ENCODE peak calls at places on chromosomes 7 and 10, in seven cellular contexts. G is kidney epithelial cell, Q is right lobe of liver, O is psoas muscle, K is AG04450, C is IMR-90, Z is colonic mucosa. B is an unnamed sample.

GRCh38 chr10:80664071-80664680 is 126.5 kb downstream of the SH2D4B start:
- DNase-seq in Z (peak; percentile 88), C (peak; percentile 33), K (no peak), O (peak; percentile 61), Q (peak; percentile 80), G (peak; percentile 16), B (peak; percentile 51)

GRCh38 chr7:144862612-144863319 is 26.9 kb upstream of the TPK1 start:
- DNase-seq in K (no peak), C (no peak), Z (no peak), O (no peak), Q (no peak), G (no peak), B (no peak)

GRCh38 chr10:31509989-31510388 is 191.0 kb downstream of the ZEB1 start:
- DNase-seq in O (no peak), C (no peak), Z (no peak), G (no peak), K (no peak), Q (no peak), B (no peak)

GRCh38 chr7:84113906-84114875 is 80.4 kb downstream of the SEMA3A start:
- DNase-seq in G (no peak), O (no peak), Z (no peak), Q (no peak), K (no peak), C (no peak), B (no peak)

GRCh38 chr7:38283809-38284208 is 10.4 kb upstream of the TARP start:
- DNase-seq in G (no peak), Z (no peak), K (no peak), O (no peak), Q (no peak), C (no peak), B (no peak)

GRCh38 chr10:119120413-119120867 is 16.5 kb downstream of the DENND10 start:
- DNase-seq in C (peak; percentile 83), O (no peak), Q (no peak), Z (no peak), G (no peak), K (peak; percentile 49), B (peak; percentile 97)

GRCh38 chr7:16891338-16891737 is 9.6 kb upstream of the AGR3 start:
- DNase-seq in O (no peak), Q (no peak), G (no peak), Z (peak; percentile 58), K (peak; percentile 30), C (peak; percentile 72), B (peak; percentile 65)

GRCh38 chr10:124019886-124020797 is 73.3 kb downstream of the CHST15 start:
- DNase-seq in G (no peak), Q (no peak), K (no peak), Z (no peak), O (no peak), C (no peak), B (no peak)

GRCh38 chr10:133379152-133379800 is at the start of gene PAOX:
- DNase-seq in G (no peak), Z (peak; percentile 72), K (no peak), O (peak; percentile 75), C (peak; percentile 46), Q (peak; percentile 85), B (peak; percentile 66)

GRCh38 chr7:84532196-84532595 is 337.6 kb upstream of the SEMA3A start:
- DNase-seq in G (no peak), Q (no peak), K (no peak), C (no peak), Z (no peak), O (no peak), B (peak; percentile 25)

GRCh38 chr10:96834121-96834520 is 2.0 kb downstream of the LCOR start:
- DNase-seq in K (no peak), Z (no peak), C (peak; percentile 28), Q (no peak), G (no peak), O (no peak), B (no peak)

GRCh38 chr10:108560488-108560887 is 1362.8 kb downstream of the XPNPEP1 start:
- DNase-seq in O (no peak), K (no peak), G (no peak), Z (no peak), C (no peak), Q (no peak), B (no peak)

GRCh38 chr10:70381491-70382421 is 669 bp downstream of the LRRC20 start:
- DNase-seq in Z (peak; percentile 52), O (peak; percentile 74), K (no peak), Q (peak; percentile 41), G (no peak), C (peak; percentile 13), B (no peak)

GRCh38 chr7:114217026-114217425 is 197.6 kb upstream of the FOXP2 start:
- DNase-seq in G (no peak), Q (no peak), O (no peak), K (no peak), Z (no peak), C (no peak), B (no peak)

GRCh38 chr10:105279101-105279500 is 638.0 kb downstream of the SORCS3 start:
- DNase-seq in O (no peak), K (no peak), G (no peak), C (no peak), Z (no peak), Q (no peak), B (no peak)

GRCh38 chr7:128236924-128237586 is 4.0 kb upstream of the LEP start:
- DNase-seq in Z (no peak), O (no peak), K (peak; percentile 46), C (peak; percentile 90), G (no peak), Q (no peak), B (peak; percentile 66)

GRCh38 chr10:49649936-49650723 is 29.3 kb upstream of the C10orf53 start:
- DNase-seq in C (no peak), Z (no peak), Q (no peak), K (no peak), O (no peak), G (no peak), B (no peak)

GRCh38 chr7:860149-860548 is 16.2 kb upstream of the GET4 start:
- DNase-seq in G (no peak), Q (no peak), K (no peak), O (no peak), Z (no peak), C (no peak), B (no peak)

GRCh38 chr10:103120977-103121735 is 71.9 kb downstream of the NT5C2 start:
- DNase-seq in O (no peak), G (no peak), Z (no peak), Q (no peak), C (peak; percentile 31), K (no peak), B (peak; percentile 60)

GRCh38 chr10:57806675-57807074 is 461.0 kb downstream of the IPMK start:
- DNase-seq in Z (no peak), C (no peak), O (no peak), Q (no peak), G (no peak), K (no peak), B (no peak)
- TF ChIP-seq CTCF in Z (no peak), C (no peak), O (no peak), Q (no peak), G (no peak), K (no peak), B (no peak)

GRCh38 chr7:6497994-6498393 is 50.2 kb upstream of the DAGLB start:
- DNase-seq in G (no peak), K (no peak), Q (no peak), C (no peak), Z (no peak), O (no peak), B (no peak)

GRCh38 chr7:6494365-6494764 is 46.6 kb upstream of the DAGLB start:
- DNase-seq in Q (no peak), Z (no peak), G (no peak), K (no peak), C (no peak), O (no peak), B (no peak)

GRCh38 chr7:6497637-6497905 is 49.8 kb upstream of the DAGLB start:
- DNase-seq in Q (no peak), K (no peak), C (no peak), O (no peak), Z (no peak), G (no peak), B (no peak)

GRCh38 chr7:6495597-6496262 is 48.0 kb upstream of the DAGLB start:
- DNase-seq in O (no peak), Z (no peak), C (peak; percentile 45), Q (no peak), K (no peak), G (no peak), B (no peak)

GRCh38 chr7:6496842-6497636 is 49.3 kb upstream of the DAGLB start:
- DNase-seq in C (no peak), G (no peak), O (no peak), Z (no peak), Q (no peak), K (no peak), B (no peak)
- H3K4me3 ChIP-seq in C (no peak overlapping the region), G (no peak overlapping the region), O (no peak overlapping the region), Z (no peak overlapping the region), Q (no peak overlapping the region), K (no peak overlapping the region), B (no peak overlapping the region)

GRCh38 chr7:44711528-44711927 is 37.1 kb upstream of the ZMIZ2 start:
- DNase-seq in C (no peak), G (no peak), K (no peak), O (no peak), Q (no peak), Z (no peak), B (no peak)

GRCh38 chr7:44716205-44716604 is 32.4 kb upstream of the ZMIZ2 start:
- DNase-seq in O (no peak), Z (no peak), G (no peak), K (no peak), C (no peak), Q (no peak), B (no peak)

GRCh38 chr7:44713141-44713540 is 35.5 kb upstream of the ZMIZ2 start:
- DNase-seq in G (no peak), Z (no peak), O (no peak), K (no peak), Q (no peak), C (no peak), B (no peak)

GRCh38 chr7:44712012-44712411 is 36.6 kb upstream of the ZMIZ2 start:
- DNase-seq in O (no peak), Q (no peak), G (peak; percentile 21), Z (no peak), C (peak; percentile 18), K (no peak), B (peak; percentile 12)

DNA sequence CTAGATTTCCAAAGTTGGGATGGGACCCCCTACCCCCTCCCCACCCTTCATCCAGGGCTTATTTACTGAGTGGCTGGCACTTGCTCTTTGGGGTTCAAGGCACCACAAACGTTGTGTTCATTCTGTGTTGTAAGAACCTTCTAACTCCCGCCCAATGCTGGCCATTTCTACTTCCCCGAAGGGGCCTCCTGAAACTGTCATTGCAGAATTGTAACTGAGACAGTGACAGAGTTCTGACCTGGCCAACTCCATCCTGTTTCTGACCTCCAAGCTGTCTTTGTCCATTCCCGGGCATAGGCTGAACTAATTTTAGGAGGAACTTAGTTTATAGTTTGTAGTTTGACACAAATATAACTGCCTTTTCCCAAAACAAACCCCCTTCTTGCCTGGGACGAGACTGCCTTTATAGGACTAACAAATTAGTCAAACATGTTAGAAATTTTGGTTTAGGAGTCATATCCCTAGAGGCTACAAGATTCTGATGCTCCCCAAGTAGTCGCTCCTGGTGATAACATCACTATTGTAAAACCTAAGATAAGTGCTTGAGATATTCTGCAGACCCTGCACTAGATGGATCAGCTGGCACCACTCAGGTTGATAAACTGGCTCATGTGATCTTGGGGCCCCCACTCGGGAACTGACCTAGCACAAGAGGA is 34.8 kb upstream of the ZMIZ2 start:
- DNase-seq in Q (no peak), O (no peak), G (no peak), Z (no peak), C (no peak), K (no peak), B (peak; percentile 22)
- TF ChIP-seq CTCF in Q (no peak), O (no peak), G (no peak), Z (no peak), C (no peak), K (no peak), B (no peak)

GRCh38 chr10:58514102-58514472 is 1.4 kb downstream of the BICC1 start:
- DNase-seq in K (no peak), C (no peak), G (no peak), Q (no peak), O (no peak), Z (no peak), B (peak; percentile 24)
- H3K4me3 ChIP-seq in K (peak overlapping the region; percentile 86), C (peak overlapping the region; percentile 72), G (peak overlapping the region; percentile 65), Q (peak overlapping the region; percentile 55), O (peak overlapping the region; percentile 80), Z (peak overlapping the region; percentile 53), B (peak overlapping the region; percentile 79)